ENCODE peak calls at places on chromosomes 2 and 18, in five cellular contexts. One of them, this sample, is unnamed.

GRCh38 chr18:37322497-37323035 is 243.0 kb downstream of the CELF4 start:
- DNase-seq in NCI-H446 treated with DMSO at 0.1 percent for 48 hours: no peak
- DNase-seq in H9: peak
- DNase-seq in activated T-cell treated with anti-CD3 and anti-CD28 coated beads, Interleukin-2, amount 50 U/mL, for 72 hours: peak
- DNase-seq in NT2/D1: peak
- DNase-seq in this sample: no peak

GRCh38 chr2:63226297-63226696 is 175.7 kb downstream of the OTX1 start:
- DNase-seq in NT2/D1: no peak
- DNase-seq in activated T-cell treated with anti-CD3 and anti-CD28 coated beads, Interleukin-2, amount 50 U/mL, for 72 hours: no peak
- DNase-seq in NCI-H446 treated with DMSO at 0.1 percent for 48 hours: no peak
- DNase-seq in H9: no peak
- DNase-seq in this sample: no peak

GRCh38 chr2:28356095-28356911 is 36.4 kb upstream of the FOSL2 start:
- DNase-seq in NCI-H446 treated with DMSO at 0.1 percent for 48 hours: peak
- DNase-seq in NT2/D1: no peak
- DNase-seq in H9: no peak
- DNase-seq in activated T-cell treated with anti-CD3 and anti-CD28 coated beads, Interleukin-2, amount 50 U/mL, for 72 hours: peak
- DNase-seq in this sample: peak

GRCh38 chr2:78839259-78839658 is 186.2 kb upstream of the REG3G start:
- DNase-seq in activated T-cell treated with anti-CD3 and anti-CD28 coated beads, Interleukin-2, amount 50 U/mL, for 72 hours: no peak
- DNase-seq in NT2/D1: peak
- DNase-seq in H9: no peak
- DNase-seq in NCI-H446 treated with DMSO at 0.1 percent for 48 hours: no peak
- DNase-seq in this sample: no peak

GRCh38 chr2:48189552-48190228 is 283.4 kb upstream of the FBXO11 start:
- DNase-seq in activated T-cell treated with anti-CD3 and anti-CD28 coated beads, Interleukin-2, amount 50 U/mL, for 72 hours: no peak
- DNase-seq in NCI-H446 treated with DMSO at 0.1 percent for 48 hours: no peak
- DNase-seq in NT2/D1: no peak
- DNase-seq in H9: no peak
- DNase-seq in this sample: no peak

GRCh38 chr2:98777076-98777475 is 46.1 kb upstream of the MGAT4A start:
- DNase-seq in NT2/D1: no peak
- DNase-seq in activated T-cell treated with anti-CD3 and anti-CD28 coated beads, Interleukin-2, amount 50 U/mL, for 72 hours: no peak
- DNase-seq in NCI-H446 treated with DMSO at 0.1 percent for 48 hours: no peak
- DNase-seq in H9: no peak
- DNase-seq in this sample: no peak

GRCh38 chr2:27545348-27546141 is 37.3 kb upstream of the ZNF512 start:
- DNase-seq in NCI-H446 treated with DMSO at 0.1 percent for 48 hours: no peak
- DNase-seq in H9: no peak
- DNase-seq in NT2/D1: no peak
- DNase-seq in activated T-cell treated with anti-CD3 and anti-CD28 coated beads, Interleukin-2, amount 50 U/mL, for 72 hours: no peak
- DNase-seq in this sample: no peak

GRCh38 chr2:198791623-198792022 is 666.1 kb downstream of the SATB2 start:
- DNase-seq in NCI-H446 treated with DMSO at 0.1 percent for 48 hours: no peak
- DNase-seq in H9: no peak
- DNase-seq in NT2/D1: no peak
- DNase-seq in activated T-cell treated with anti-CD3 and anti-CD28 coated beads, Interleukin-2, amount 50 U/mL, for 72 hours: no peak
- DNase-seq in this sample: no peak

GRCh38 chr2:210954508-210954907 is 398.1 kb downstream of the CPS1 start:
- DNase-seq in H9: no peak
- DNase-seq in activated T-cell treated with anti-CD3 and anti-CD28 coated beads, Interleukin-2, amount 50 U/mL, for 72 hours: no peak
- DNase-seq in NCI-H446 treated with DMSO at 0.1 percent for 48 hours: no peak
- DNase-seq in NT2/D1: no peak
- DNase-seq in this sample: no peak

GRCh38 chr2:50333501-50334228 is 698.3 kb downstream of the NRXN1 start:
- DNase-seq in H9: no peak
- DNase-seq in NT2/D1: no peak
- DNase-seq in NCI-H446 treated with DMSO at 0.1 percent for 48 hours: peak
- DNase-seq in activated T-cell treated with anti-CD3 and anti-CD28 coated beads, Interleukin-2, amount 50 U/mL, for 72 hours: no peak
- DNase-seq in this sample: no peak

GRCh38 chr2:158477202-158477601 is 20.4 kb downstream of the PKP4 start:
- DNase-seq in NCI-H446 treated with DMSO at 0.1 percent for 48 hours: no peak
- DNase-seq in activated T-cell treated with anti-CD3 and anti-CD28 coated beads, Interleukin-2, amount 50 U/mL, for 72 hours: no peak
- DNase-seq in NT2/D1: no peak
- DNase-seq in H9: no peak
- DNase-seq in this sample: no peak

GRCh38 chr2:152518656-152519580 is 183.9 kb downstream of the FMNL2 start:
- DNase-seq in NCI-H446 treated with DMSO at 0.1 percent for 48 hours: no peak
- DNase-seq in H9: no peak
- DNase-seq in activated T-cell treated with anti-CD3 and anti-CD28 coated beads, Interleukin-2, amount 50 U/mL, for 72 hours: no peak
- DNase-seq in NT2/D1: no peak
- DNase-seq in this sample: no peak

GRCh38 chr2:127400897-127401756 is 13.4 kb upstream of the MAP3K2 start:
- DNase-seq in H9: peak
- DNase-seq in activated T-cell treated with anti-CD3 and anti-CD28 coated beads, Interleukin-2, amount 50 U/mL, for 72 hours: no peak
- DNase-seq in NT2/D1: no peak
- DNase-seq in NCI-H446 treated with DMSO at 0.1 percent for 48 hours: no peak
- DNase-seq in this sample: peak

GRCh38 chr2:234240917-234241316 is 190.4 kb downstream of the SPP2 start:
- DNase-seq in activated T-cell treated with anti-CD3 and anti-CD28 coated beads, Interleukin-2, amount 50 U/mL, for 72 hours: no peak
- DNase-seq in NT2/D1: no peak
- DNase-seq in H9: no peak
- DNase-seq in NCI-H446 treated with DMSO at 0.1 percent for 48 hours: no peak
- DNase-seq in this sample: no peak

GRCh38 chr2:12479042-12479601 is 237.6 kb upstream of the TRIB2 start:
- DNase-seq in NCI-H446 treated with DMSO at 0.1 percent for 48 hours: no peak
- DNase-seq in H9: no peak
- DNase-seq in activated T-cell treated with anti-CD3 and anti-CD28 coated beads, Interleukin-2, amount 50 U/mL, for 72 hours: no peak
- DNase-seq in NT2/D1: no peak
- DNase-seq in this sample: no peak

GRCh38 chr2:72719416-72719815 is 106.4 kb downstream of the EXOC6B start:
- DNase-seq in activated T-cell treated with anti-CD3 and anti-CD28 coated beads, Interleukin-2, amount 50 U/mL, for 72 hours: no peak
- DNase-seq in NCI-H446 treated with DMSO at 0.1 percent for 48 hours: no peak
- DNase-seq in H9: peak
- DNase-seq in NT2/D1: no peak
- DNase-seq in this sample: no peak

GRCh38 chr18:37231251-37231650 is 334.3 kb downstream of the CELF4 start:
- DNase-seq in NCI-H446 treated with DMSO at 0.1 percent for 48 hours: no peak
- DNase-seq in activated T-cell treated with anti-CD3 and anti-CD28 coated beads, Interleukin-2, amount 50 U/mL, for 72 hours: no peak
- DNase-seq in NT2/D1: no peak
- DNase-seq in H9: no peak
- DNase-seq in this sample: no peak

This sample was measured in T1000.